ENCODE peak calls at places on chromosome 20, in four cellular contexts. H, Y, A and V are unnamed samples.

GRCh38 chr20:23086056-23086551 is at the start of gene CD93:
- DNase-seq in A (peak; percentile 63), Y (no peak), H (peak; percentile 43), V (peak; percentile 41)

GRCh38 chr20:45842169-45842812 is 8.7 kb downstream of the SNX21 start:
- DNase-seq in Y (no peak), A (no peak), H (peak; percentile 65), V (peak; percentile 62)

GRCh38 chr20:32455901-32456701 is 98.0 kb downstream of the ASXL1 start:
- DNase-seq in Y (no peak), A (no peak), H (no peak), V (no peak)

GRCh38 chr20:29301624-29302259 is 1955.7 kb upstream of the DEFB115 start:
- DNase-seq in Y (no peak), H (no peak), A (no peak), V (no peak)

GRCh38 chr20:531608-532007 is 12.0 kb downstream of the CSNK2A1 start:
- DNase-seq in A (no peak), H (no peak), Y (no peak), V (no peak)

GRCh38 chr20:12237772-12238171 is 320.1 kb downstream of the BTBD3 start:
- DNase-seq in Y (no peak), H (peak; percentile 28), A (no peak), V (no peak)

GRCh38 chr20:64183313-64183712 is 19.1 kb downstream of the MYT1 start:
- DNase-seq in A (no peak), H (no peak), Y (no peak), V (no peak)

GRCh38 chr20:14334306-14334930 is 3.0 kb downstream of the FLRT3 start:
- DNase-seq in H (peak; percentile 50), Y (peak; percentile 37), A (peak; percentile 60), V (no peak)

GRCh38 chr20:33111306-33111705 is 31.9 kb downstream of the BPIFB4 start:
- DNase-seq in Y (no peak), H (no peak), A (no peak), V (no peak)

GRCh38 chr20:19497064-19497463 is 261.0 kb upstream of the RIN2 start:
- DNase-seq in Y (no peak), H (no peak), A (no peak), V (no peak)

GRCh38 chr20:34558320-34559202 is at the start of gene MAP1LC3A:
- DNase-seq in H (peak; percentile 98), A (peak; percentile 98), Y (peak; percentile 91), V (peak; percentile 92)

GRCh38 chr20:60254901-60255411 is 296.7 kb downstream of the CDH26 start:
- DNase-seq in A (no peak), H (no peak), Y (no peak), V (no peak)

GRCh38 chr20:33785503-33785902 is 25.6 kb upstream of the CHMP4B start:
- DNase-seq in Y (no peak), H (no peak), A (no peak), V (no peak)

GRCh38 chr20:52410182-52410647 is 218.6 kb upstream of the ZFP64 start:
- DNase-seq in Y (no peak), H (no peak), A (no peak), V (no peak)

DNA sequence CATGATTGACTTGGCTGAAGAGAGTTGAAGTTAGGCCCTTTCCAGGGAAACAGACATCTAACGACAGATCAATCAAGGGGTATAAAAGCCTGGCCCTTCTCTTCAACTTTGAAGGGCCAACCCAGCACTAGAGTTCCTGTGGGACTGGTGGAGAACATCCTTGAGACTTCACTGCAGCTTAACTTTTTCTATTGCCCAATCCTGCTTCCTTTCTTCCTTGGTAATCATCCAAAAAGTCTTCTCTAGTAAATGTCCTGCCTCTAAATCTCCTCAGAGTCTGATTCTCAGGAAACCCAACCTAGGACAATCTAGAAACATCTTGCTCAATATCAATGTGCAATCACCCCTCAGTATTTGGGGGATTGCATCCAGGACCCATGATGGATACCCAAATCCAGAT is 1.9 kb downstream of the MKKS start:
- DNase-seq in H (no peak), Y (no peak), A (no peak), V (no peak)
- H3K4me1 ChIP-seq in H (peaks cover 8% of the 10 kb centered on the region), Y (peaks cover 64% of the 10 kb centered on the region), A (peaks cover 35% of the 10 kb centered on the region), V (no peaks in the 10 kb centered on the region)

GRCh38 chr20:5331340-5331739 is 14.6 kb upstream of the PROKR2 start:
- DNase-seq in H (no peak), Y (no peak), A (no peak), V (no peak)

DNA sequence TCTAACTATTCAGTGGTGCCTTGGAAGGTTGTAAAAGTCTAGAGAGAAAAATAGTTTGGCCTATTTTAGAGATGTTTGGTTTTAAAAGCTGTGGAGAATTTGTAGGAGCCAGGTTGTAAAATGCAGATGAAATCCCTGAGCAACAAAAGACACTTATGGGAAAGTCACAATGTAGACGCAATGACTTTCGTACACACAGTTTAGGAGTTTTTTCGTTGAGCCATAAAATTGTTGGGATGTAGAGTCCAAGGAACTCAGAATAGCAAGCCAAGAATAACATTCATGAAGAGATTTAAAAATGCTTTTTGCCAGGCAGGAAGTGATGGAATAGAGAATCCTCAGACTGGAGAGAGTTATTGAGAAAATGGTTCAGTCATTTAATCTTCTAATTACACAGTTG is 11.5 kb upstream of the PROKR2 start:
- DNase-seq in Y (no peak), H (no peak), A (no peak), V (no peak)
- TF ChIP-seq EP300 in Y (no peak), H (no peak), A (no peak), V (no peak)

DNA sequence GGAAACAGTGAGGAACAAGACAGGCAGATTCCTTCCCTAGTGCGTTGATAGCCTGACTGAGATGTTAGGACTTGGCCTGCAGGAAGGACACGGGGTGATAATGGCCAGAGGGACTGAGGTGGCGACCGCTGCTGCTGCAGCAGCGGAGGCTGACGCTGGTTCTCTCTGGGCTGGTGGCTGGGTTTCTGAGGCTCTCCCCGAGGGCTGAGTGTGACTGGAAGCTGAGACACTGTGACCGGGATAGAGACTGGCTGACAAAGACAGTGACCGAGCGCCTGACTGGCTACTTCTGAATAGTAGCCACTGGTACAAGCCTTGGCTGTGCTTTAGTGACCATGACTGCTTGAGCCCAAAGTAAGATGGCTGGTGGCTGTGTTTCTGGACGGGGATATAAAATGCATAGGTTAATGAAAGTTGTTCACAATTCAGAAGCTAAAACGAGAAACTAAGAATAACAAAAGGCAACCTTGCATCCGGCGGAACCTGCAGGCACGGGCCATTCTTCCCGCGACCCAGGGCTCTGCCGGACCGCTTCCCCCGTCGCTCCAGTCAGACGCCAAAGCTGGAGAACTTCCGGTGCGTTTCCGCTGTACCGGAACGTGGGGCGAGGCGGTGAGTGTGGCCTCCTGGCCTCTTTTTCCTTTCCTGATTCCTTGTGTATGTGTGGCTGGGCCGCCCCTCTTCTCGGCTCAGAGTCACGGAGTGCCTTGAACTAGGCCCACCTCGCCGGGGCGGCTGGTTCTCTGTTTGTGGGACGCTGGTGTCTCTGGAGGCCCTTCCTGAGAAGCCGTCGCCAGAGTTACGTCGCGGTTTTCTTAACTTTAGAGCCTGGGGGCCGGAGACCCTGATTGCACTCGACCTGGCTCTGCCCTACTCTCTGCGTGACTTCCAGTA is at the start of gene AAR2:
- DNase-seq in H (peak; percentile 70), Y (peak; percentile 59), A (peak; percentile 79), V (peak; percentile 47)
- TF ChIP-seq POLR2A in H (peak; percentile 30), Y (peak; percentile 80), A (peak; percentile 63), V (no peak)

GRCh38 chr20:50688256-50688655 is 3.1 kb downstream of the RIPOR3 start:
- DNase-seq in Y (no peak), H (no peak), A (no peak), V (no peak)
- H3K4me1 ChIP-seq in Y (peaks cover 17% of the 10 kb centered on the region), H (no peaks in the 10 kb centered on the region), A (peaks cover 29% of the 10 kb centered on the region), V (peaks cover 33% of the 10 kb centered on the region)

DNA sequence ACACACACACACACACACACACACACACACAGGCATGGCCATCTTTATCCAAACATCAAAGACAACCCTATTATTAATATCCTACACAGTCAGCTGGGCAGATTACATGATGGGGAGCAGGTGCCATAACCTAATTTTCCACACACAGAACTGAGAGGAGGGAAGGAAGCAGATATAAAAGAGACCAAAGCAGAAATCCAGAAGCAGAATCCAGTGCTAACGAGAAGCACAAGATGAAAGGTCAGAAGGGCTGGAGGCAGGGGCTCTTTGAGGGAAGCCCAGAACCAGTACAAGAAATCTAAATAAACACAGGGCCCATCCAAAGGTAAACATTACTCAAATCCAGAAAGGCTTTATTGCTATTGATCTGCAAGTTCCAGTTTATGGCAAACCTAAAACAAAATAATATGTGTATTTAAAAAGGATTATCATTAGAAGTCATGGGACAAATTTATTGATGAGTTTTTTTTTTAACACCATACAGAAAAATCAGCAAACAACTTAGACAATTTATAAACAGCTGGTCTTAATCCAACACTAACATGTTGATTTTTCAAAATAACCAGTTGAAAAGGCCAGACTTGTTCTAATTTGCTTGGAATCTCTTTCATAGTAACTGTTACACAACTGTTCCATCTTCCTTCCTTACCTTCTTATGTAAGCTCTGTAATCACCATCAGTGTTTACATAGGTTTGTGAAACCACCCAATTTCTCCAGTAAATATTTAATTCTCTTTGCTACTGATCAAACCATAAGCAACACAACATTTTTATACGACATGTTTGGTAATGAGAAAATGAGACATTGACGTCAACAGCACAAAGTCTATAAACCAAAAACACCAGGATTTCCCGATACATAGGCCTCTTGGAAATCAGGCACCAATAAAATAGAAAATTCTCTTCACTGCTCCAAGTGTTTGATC is 34.2 kb downstream of the SLC23A2 start:
- DNase-seq in H (no peak), A (no peak), Y (no peak), V (no peak)
- TF ChIP-seq EP300 in H (no peak), A (no peak), Y (peak; percentile 91), V (no peak)

DNA sequence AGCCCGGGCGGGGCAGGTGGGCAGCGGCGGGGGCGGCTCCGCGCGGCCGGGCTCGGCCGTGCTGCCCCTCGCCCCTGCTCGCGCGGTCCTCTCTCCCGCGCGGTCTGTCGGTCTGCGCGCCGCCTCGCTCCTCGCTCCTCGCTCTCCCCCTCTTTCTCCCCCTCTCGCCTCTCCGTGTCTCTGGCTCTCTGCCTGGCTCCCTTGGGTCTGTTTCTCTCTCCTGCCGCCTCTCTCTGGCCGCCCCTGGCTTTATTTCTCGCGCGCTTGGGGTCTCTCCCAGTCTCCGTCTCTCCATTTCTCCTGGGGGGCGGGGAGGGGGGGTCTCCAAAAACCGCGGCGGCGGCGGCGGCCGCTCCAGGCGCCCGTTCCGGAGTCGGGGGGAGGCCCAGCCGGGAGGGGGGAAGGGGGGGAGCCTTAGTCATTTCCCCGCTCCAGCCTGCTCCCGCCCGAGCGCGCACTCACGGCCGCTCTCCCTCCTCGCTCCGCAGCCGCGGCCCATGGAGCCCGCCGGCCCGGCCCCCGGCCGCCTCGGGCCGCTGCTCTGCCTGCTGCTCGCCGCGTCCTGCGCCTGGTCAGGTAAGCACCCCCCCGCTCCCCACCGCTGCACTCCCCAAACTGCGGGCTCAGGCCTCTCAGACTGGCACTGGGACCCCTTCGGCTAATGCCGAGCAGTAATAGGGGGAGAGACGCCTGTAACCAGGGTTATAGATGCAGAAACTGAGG is at the start of gene SIRPA:
- DNase-seq in Y (peak; percentile 86), A (peak; percentile 49), H (peak; percentile 83), V (peak; percentile 57)
- TF ChIP-seq POLR2A in Y (peak; percentile 49), A (no peak), H (peak; percentile 46), V (peak; percentile 51)